ENCODE peak calls at places on chromosomes 11 and 22, in eight cellular contexts. One of them, this sample, is unnamed.

GRCh38 chr11:86248609-86249008 is 4.1 kb downstream of the EED start:
- DNase-seq in stomach: no peak
- DNase-seq in upper lobe of right lung: no peak
- DNase-seq in uterus: no peak
- DNase-seq in lung: no peak
- DNase-seq in endothelial cell of umbilical vein: no peak
- DNase-seq in fibroblast of lung: no peak
- DNase-seq in A549: no peak
- DNase-seq in this sample: no peak

GRCh38 chr11:13149991-13150390 is 127.6 kb upstream of the BMAL1 start:
- DNase-seq in endothelial cell of umbilical vein: no peak
- DNase-seq in fibroblast of lung: no peak
- DNase-seq in upper lobe of right lung: no peak
- DNase-seq in stomach: no peak
- DNase-seq in A549: no peak
- DNase-seq in uterus: no peak
- DNase-seq in lung: no peak
- DNase-seq in this sample: no peak

GRCh38 chr11:103091024-103091423 is 936 bp downstream of the DCUN1D5 start:
- DNase-seq in upper lobe of right lung: no peak
- DNase-seq in stomach: no peak
- DNase-seq in fibroblast of lung: peak
- DNase-seq in A549: peak
- DNase-seq in endothelial cell of umbilical vein: peak
- DNase-seq in lung: no peak
- DNase-seq in uterus: no peak
- DNase-seq in this sample: no peak

GRCh38 chr11:78190871-78191538 is 2.3 kb downstream of the USP35 start:
- DNase-seq in endothelial cell of umbilical vein: no peak
- DNase-seq in lung: no peak
- DNase-seq in uterus: no peak
- DNase-seq in upper lobe of right lung: no peak
- DNase-seq in A549: no peak
- DNase-seq in fibroblast of lung: no peak
- DNase-seq in stomach: no peak
- DNase-seq in this sample: no peak

GRCh38 chr22:29202231-29203192 is 3.2 kb upstream of the EMID1 start:
- DNase-seq in fibroblast of lung: peak
- DNase-seq in stomach: peak
- DNase-seq in lung: peak
- DNase-seq in uterus: peak
- DNase-seq in endothelial cell of umbilical vein: peak
- DNase-seq in A549: peak
- DNase-seq in upper lobe of right lung: no peak
- DNase-seq in this sample: no peak

GRCh38 chr11:75499423-75500305 is 26.1 kb downstream of the GDPD5 start:
- DNase-seq in fibroblast of lung: peak
- DNase-seq in uterus: peak
- DNase-seq in endothelial cell of umbilical vein: no peak
- DNase-seq in A549: peak
- DNase-seq in lung: peak
- DNase-seq in stomach: no peak
- DNase-seq in upper lobe of right lung: no peak
- DNase-seq in this sample: peak

GRCh38 chr11:98601181-98601773 is 419.5 kb upstream of the CNTN5 start:
- DNase-seq in endothelial cell of umbilical vein: no peak
- DNase-seq in stomach: no peak
- DNase-seq in fibroblast of lung: no peak
- DNase-seq in lung: peak
- DNase-seq in upper lobe of right lung: peak
- DNase-seq in A549: no peak
- DNase-seq in uterus: no peak
- DNase-seq in this sample: no peak

GRCh38 chr22:30327864-30328345 is 1.2 kb upstream of the TBC1D10A start:
- DNase-seq in endothelial cell of umbilical vein: no peak
- DNase-seq in uterus: no peak
- DNase-seq in fibroblast of lung: no peak
- DNase-seq in upper lobe of right lung: no peak
- DNase-seq in lung: no peak
- DNase-seq in stomach: no peak
- DNase-seq in A549: no peak
- DNase-seq in this sample: no peak

GRCh38 chr11:124122123-124122522 is 6.9 kb downstream of the VWA5A start:
- DNase-seq in uterus: no peak
- DNase-seq in endothelial cell of umbilical vein: no peak
- DNase-seq in stomach: no peak
- DNase-seq in A549: no peak
- DNase-seq in fibroblast of lung: peak
- DNase-seq in upper lobe of right lung: no peak
- DNase-seq in lung: no peak
- DNase-seq in this sample: no peak

GRCh38 chr11:123061403-123062157 is at the start of gene HSPA8:
- DNase-seq in uterus: peak
- DNase-seq in lung: peak
- DNase-seq in upper lobe of right lung: peak
- DNase-seq in stomach: peak
- DNase-seq in endothelial cell of umbilical vein: peak
- DNase-seq in A549: no peak
- DNase-seq in fibroblast of lung: peak
- DNase-seq in this sample: no peak

GRCh38 chr11:111327908-111328624 is 29.7 kb downstream of the POU2AF3 start:
- DNase-seq in fibroblast of lung: peak
- DNase-seq in stomach: peak
- DNase-seq in endothelial cell of umbilical vein: no peak
- DNase-seq in A549: no peak
- DNase-seq in uterus: no peak
- DNase-seq in lung: peak
- DNase-seq in upper lobe of right lung: peak
- DNase-seq in this sample: no peak

GRCh38 chr11:70540196-70540595 is 141.9 kb downstream of the CTTN start:
- DNase-seq in endothelial cell of umbilical vein: no peak
- DNase-seq in upper lobe of right lung: peak
- DNase-seq in fibroblast of lung: no peak
- DNase-seq in A549: no peak
- DNase-seq in uterus: no peak
- DNase-seq in lung: no peak
- DNase-seq in stomach: no peak
- DNase-seq in this sample: no peak

GRCh38 chr11:71473793-71474080 is 20.7 kb downstream of the NADSYN1 start:
- DNase-seq in upper lobe of right lung: no peak
- DNase-seq in A549: no peak
- DNase-seq in fibroblast of lung: no peak
- DNase-seq in uterus: no peak
- DNase-seq in lung: no peak
- DNase-seq in stomach: no peak
- DNase-seq in endothelial cell of umbilical vein: no peak
- DNase-seq in this sample: no peak

GRCh38 chr11:118202599-118203422 is 22.0 kb downstream of the JAML start:
- DNase-seq in uterus: no peak
- DNase-seq in fibroblast of lung: no peak
- DNase-seq in A549: no peak
- DNase-seq in endothelial cell of umbilical vein: no peak
- DNase-seq in upper lobe of right lung: no peak
- DNase-seq in lung: no peak
- DNase-seq in stomach: peak
- DNase-seq in this sample: no peak

GRCh38 chr11:75402002-75402773 is 2.9 kb downstream of the RPS3 start:
- DNase-seq in lung: no peak
- DNase-seq in uterus: no peak
- DNase-seq in upper lobe of right lung: no peak
- DNase-seq in stomach: no peak
- DNase-seq in fibroblast of lung: no peak
- DNase-seq in endothelial cell of umbilical vein: no peak
- DNase-seq in A549: no peak
- DNase-seq in this sample: no peak

GRCh38 chr22:31627223-31627731 is 34.7 kb downstream of the PISD start:
- DNase-seq in endothelial cell of umbilical vein: peak
- DNase-seq in lung: no peak
- DNase-seq in uterus: no peak
- DNase-seq in A549: no peak
- DNase-seq in upper lobe of right lung: no peak
- DNase-seq in fibroblast of lung: no peak
- DNase-seq in stomach: peak
- DNase-seq in this sample: no peak

GRCh38 chr11:42338056-42338455 is 878.6 kb upstream of the LRRC4C start:
- DNase-seq in stomach: no peak
- DNase-seq in upper lobe of right lung: no peak
- DNase-seq in fibroblast of lung: peak
- DNase-seq in lung: no peak
- DNase-seq in endothelial cell of umbilical vein: no peak
- DNase-seq in A549: no peak
- DNase-seq in uterus: no peak
- DNase-seq in this sample: no peak

GRCh38 chr22:36383110-36383581 is 4.6 kb downstream of the MYH9 start:
- DNase-seq in lung: no peak
- DNase-seq in A549: no peak
- DNase-seq in upper lobe of right lung: no peak
- DNase-seq in fibroblast of lung: peak
- DNase-seq in endothelial cell of umbilical vein: peak
- DNase-seq in stomach: peak
- DNase-seq in uterus: no peak
- DNase-seq in this sample: no peak

GRCh38 chr22:36386351-36386899 is 1.3 kb downstream of the MYH9 start:
- DNase-seq in upper lobe of right lung: peak
- DNase-seq in lung: no peak
- DNase-seq in uterus: no peak
- DNase-seq in A549: no peak
- DNase-seq in stomach: no peak
- DNase-seq in fibroblast of lung: peak
- DNase-seq in endothelial cell of umbilical vein: peak
- DNase-seq in this sample: no peak

GRCh38 chr22:36385491-36386350 is 2.0 kb downstream of the MYH9 start:
- DNase-seq in fibroblast of lung: peak
- DNase-seq in stomach: peak
- DNase-seq in uterus: peak
- DNase-seq in upper lobe of right lung: peak
- DNase-seq in A549: no peak
- DNase-seq in endothelial cell of umbilical vein: peak
- DNase-seq in lung: peak
- DNase-seq in this sample: no peak

GRCh38 chr22:36386900-36387663 is 685 bp downstream of the MYH9 start:
- DNase-seq in endothelial cell of umbilical vein: peak
- DNase-seq in fibroblast of lung: peak
- DNase-seq in A549: no peak
- DNase-seq in stomach: peak
- DNase-seq in uterus: peak
- DNase-seq in upper lobe of right lung: peak
- DNase-seq in lung: peak
- DNase-seq in this sample: no peak

DNA sequence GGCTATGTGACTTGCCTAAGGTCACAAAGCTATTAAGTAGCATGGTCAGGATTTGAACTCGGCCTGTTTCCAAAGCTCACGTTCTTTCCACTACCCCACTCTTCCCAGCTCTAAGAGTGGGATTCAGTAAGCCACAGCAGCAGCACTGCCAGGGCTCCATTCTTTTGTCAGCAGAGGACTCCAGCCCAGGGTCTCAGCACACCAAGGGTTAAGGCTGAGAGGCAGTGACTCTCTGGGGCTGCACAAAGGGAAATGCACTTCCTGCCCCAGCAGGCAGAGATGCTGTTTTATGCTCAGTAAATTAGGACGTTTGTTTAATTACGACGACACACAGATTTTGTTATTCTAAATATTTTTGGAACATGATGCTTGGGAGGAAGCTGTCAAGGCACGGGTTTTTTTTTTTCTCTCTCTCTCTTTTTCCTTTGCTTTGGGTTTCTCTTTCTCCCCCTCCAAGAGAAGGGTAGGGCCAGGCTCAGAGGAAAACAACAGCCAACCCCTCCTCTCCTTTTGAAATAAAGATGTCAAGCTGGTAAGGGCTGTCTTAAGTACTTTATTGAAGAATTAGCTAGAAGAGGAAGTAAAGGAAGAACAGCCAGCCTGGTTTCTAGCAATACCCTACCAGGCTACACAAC is 2.9 kb downstream of the MYH9 start:
- DNase-seq in upper lobe of right lung: no peak
- DNase-seq in lung: no peak
- DNase-seq in stomach: no peak
- DNase-seq in fibroblast of lung: peak
- DNase-seq in endothelial cell of umbilical vein: peak
- DNase-seq in uterus: no peak
- DNase-seq in A549: no peak
- DNase-seq in this sample: no peak
- TF ChIP-seq CTCF in upper lobe of right lung: peak
- TF ChIP-seq CTCF in lung: no peak
- TF ChIP-seq CTCF in stomach: no peak
- TF ChIP-seq CTCF in fibroblast of lung: no peak
- TF ChIP-seq CTCF in endothelial cell of umbilical vein: no peak
- TF ChIP-seq CTCF in uterus: peak
- TF ChIP-seq CTCF in A549: no peak
- TF ChIP-seq CTCF in this sample: no peak

GRCh38 chr11:121864660-121865059 is 251.4 kb downstream of the BLID start:
- DNase-seq in endothelial cell of umbilical vein: no peak
- DNase-seq in fibroblast of lung: no peak
- DNase-seq in lung: no peak
- DNase-seq in stomach: no peak
- DNase-seq in upper lobe of right lung: no peak
- DNase-seq in uterus: no peak
- DNase-seq in A549: no peak
- DNase-seq in this sample: no peak
- TF ChIP-seq CTCF in endothelial cell of umbilical vein: no peak
- TF ChIP-seq CTCF in fibroblast of lung: no peak
- TF ChIP-seq CTCF in lung: no peak
- TF ChIP-seq CTCF in stomach: no peak
- TF ChIP-seq CTCF in upper lobe of right lung: no peak
- TF ChIP-seq CTCF in uterus: no peak
- TF ChIP-seq CTCF in A549: no peak
- TF ChIP-seq CTCF in this sample: peak

GRCh38 chr22:45402466-45402865 is 10.9 kb downstream of the SMC1B start:
- DNase-seq in endothelial cell of umbilical vein: no peak
- DNase-seq in upper lobe of right lung: no peak
- DNase-seq in stomach: no peak
- DNase-seq in fibroblast of lung: no peak
- DNase-seq in uterus: no peak
- DNase-seq in lung: no peak
- DNase-seq in A549: no peak
- DNase-seq in this sample: no peak

GRCh38 chr22:45398214-45398613 is 15.2 kb downstream of the SMC1B start:
- DNase-seq in stomach: no peak
- DNase-seq in A549: no peak
- DNase-seq in upper lobe of right lung: no peak
- DNase-seq in fibroblast of lung: no peak
- DNase-seq in uterus: no peak
- DNase-seq in lung: no peak
- DNase-seq in endothelial cell of umbilical vein: no peak
- DNase-seq in this sample: no peak

GRCh38 chr22:45400046-45400445 is 13.4 kb downstream of the SMC1B start:
- DNase-seq in fibroblast of lung: no peak
- DNase-seq in upper lobe of right lung: no peak
- DNase-seq in A549: no peak
- DNase-seq in stomach: no peak
- DNase-seq in lung: no peak
- DNase-seq in endothelial cell of umbilical vein: no peak
- DNase-seq in uterus: no peak
- DNase-seq in this sample: no peak

GRCh38 chr22:45397806-45398205 is 15.6 kb downstream of the SMC1B start:
- DNase-seq in endothelial cell of umbilical vein: no peak
- DNase-seq in upper lobe of right lung: no peak
- DNase-seq in fibroblast of lung: no peak
- DNase-seq in A549: no peak
- DNase-seq in uterus: no peak
- DNase-seq in lung: no peak
- DNase-seq in stomach: no peak
- DNase-seq in this sample: no peak
- TF ChIP-seq CTCF in endothelial cell of umbilical vein: no peak
- TF ChIP-seq CTCF in upper lobe of right lung: no peak
- TF ChIP-seq CTCF in fibroblast of lung: no peak
- TF ChIP-seq CTCF in A549: no peak
- TF ChIP-seq CTCF in uterus: no peak
- TF ChIP-seq CTCF in lung: no peak
- TF ChIP-seq CTCF in stomach: no peak
- TF ChIP-seq CTCF in this sample: no peak

GRCh38 chr11:128555606-128556005 is 31.8 kb downstream of the ETS1 start:
- DNase-seq in stomach: no peak
- DNase-seq in endothelial cell of umbilical vein: peak
- DNase-seq in uterus: no peak
- DNase-seq in fibroblast of lung: peak
- DNase-seq in upper lobe of right lung: no peak
- DNase-seq in lung: no peak
- DNase-seq in A549: no peak
- DNase-seq in this sample: no peak
- TF ChIP-seq CTCF in stomach: no peak
- TF ChIP-seq CTCF in endothelial cell of umbilical vein: peak
- TF ChIP-seq CTCF in uterus: no peak
- TF ChIP-seq CTCF in fibroblast of lung: peak
- TF ChIP-seq CTCF in upper lobe of right lung: peak
- TF ChIP-seq CTCF in lung: no peak
- TF ChIP-seq CTCF in A549: no peak
- TF ChIP-seq CTCF in this sample: peak

This sample was measured in AG09319.